ENCODE peak calls at places on chromosomes 5 and 9, in ten cellular contexts. L, J, B, I, R, G, F, Q, Y and E are unnamed samples.

GRCh38 chr9:16293610-16294009 is 576.9 kb downstream of the BNC2 start:
- DNase-seq in L (no peak), J (no peak), B (no peak), I (no peak), R (no peak), G (no peak), F (no peak), Q (no peak), Y (no peak), E (no peak)

GRCh38 chr9:37953775-37954437 is 50.0 kb upstream of the SLC25A51 start:
- DNase-seq in L (peak), J (peak), B (no peak), I (no peak), R (no peak), G (peak), F (peak), Q (peak), Y (peak), E (no peak)

GRCh38 chr9:130118841-130119520 is 53.2 kb upstream of the NCS1 start:
- DNase-seq in L (no peak), J (peak), B (no peak), I (no peak), R (no peak), G (peak), F (no peak), Q (no peak), Y (peak), E (no peak)

GRCh38 chr9:134192311-134192950 is 28.1 kb upstream of the RNU6ATAC start:
- DNase-seq in L (no peak), J (no peak), B (peak), I (no peak), R (peak), G (no peak), F (no peak), Q (no peak), Y (peak), E (no peak)

GRCh38 chr5:102796014-102796413 is 40.9 kb downstream of the PAM start:
- DNase-seq in L (no peak), J (no peak), B (no peak), I (no peak), R (no peak), G (no peak), F (no peak), Q (no peak), Y (no peak), E (no peak)

GRCh38 chr9:69253057-69253456 is 72.0 kb upstream of the ENTREP1 start:
- DNase-seq in L (no peak), J (peak), B (no peak), I (no peak), R (no peak), G (peak), F (no peak), Q (no peak), Y (no peak), E (no peak)

GRCh38 chr9:36796671-36797419 is 224.2 kb downstream of the MELK start:
- DNase-seq in L (no peak), J (no peak), B (no peak), I (no peak), R (no peak), G (no peak), F (no peak), Q (no peak), Y (no peak), E (no peak)

GRCh38 chr9:121453232-121453892 is 46.3 kb downstream of the GGTA1 start:
- DNase-seq in L (no peak), J (no peak), B (no peak), I (no peak), R (no peak), G (no peak), F (no peak), Q (no peak), Y (no peak), E (no peak)

GRCh38 chr9:38253200-38253599 is 139.3 kb upstream of the ALDH1B1 start:
- DNase-seq in L (no peak), J (no peak), B (no peak), I (no peak), R (no peak), G (no peak), F (no peak), Q (no peak), Y (no peak), E (no peak)

GRCh38 chr5:86500947-86501346 is 116.8 kb upstream of the COX7C start:
- DNase-seq in L (no peak), J (no peak), B (no peak), I (no peak), R (no peak), G (no peak), F (no peak), Q (peak), Y (no peak), E (no peak)

GRCh38 chr9:122379340-122379739 is 8.5 kb downstream of the PTGS1 start:
- DNase-seq in L (no peak), J (no peak), B (peak), I (no peak), R (no peak), G (no peak), F (no peak), Q (peak), Y (no peak), E (no peak)

GRCh38 chr5:150789431-150789830 is 10.9 kb downstream of the SMIM3 start:
- DNase-seq in L (no peak), J (no peak), B (no peak), I (no peak), R (no peak), G (no peak), F (no peak), Q (no peak), Y (no peak), E (no peak)

GRCh38 chr5:32711693-32712462 is 757 bp downstream of the NPR3 start:
- DNase-seq in L (peak), J (peak), B (peak), I (no peak), R (peak), G (peak), F (no peak), Q (peak), Y (peak), E (peak)

GRCh38 chr9:128912270-128912853 is 8.4 kb upstream of the PHYHD1 start:
- DNase-seq in L (no peak), J (peak), B (no peak), I (no peak), R (no peak), G (peak), F (no peak), Q (peak), Y (no peak), E (no peak)

GRCh38 chr9:133935328-133936040 is 56.6 kb downstream of the VAV2 start:
- DNase-seq in L (no peak), J (peak), B (no peak), I (no peak), R (no peak), G (peak), F (no peak), Q (no peak), Y (peak), E (no peak)

GRCh38 chr9:8660383-8660782 is 860.8 kb upstream of the DMAC1 start:
- DNase-seq in L (no peak), J (no peak), B (no peak), I (no peak), R (peak), G (peak), F (no peak), Q (no peak), Y (no peak), E (no peak)

GRCh38 chr9:87657190-87657589 is 68.7 kb upstream of the CTSL start:
- DNase-seq in L (no peak), J (no peak), B (no peak), I (no peak), R (peak), G (peak), F (no peak), Q (peak), Y (no peak), E (no peak)

GRCh38 chr5:1047332-1047965 is 38.8 kb downstream of the NKD2 start:
- DNase-seq in L (no peak), J (no peak), B (no peak), I (no peak), R (no peak), G (no peak), F (no peak), Q (no peak), Y (no peak), E (no peak)

GRCh38 chr5:89534331-89534730 is 651.3 kb upstream of the MEF2C start:
- DNase-seq in L (no peak), J (peak), B (no peak), I (no peak), R (no peak), G (no peak), F (no peak), Q (no peak), Y (no peak), E (no peak)

GRCh38 chr5:32805966-32806626 is 95.0 kb downstream of the NPR3 start:
- DNase-seq in L (no peak), J (peak), B (no peak), I (no peak), R (no peak), G (peak), F (no peak), Q (peak), Y (no peak), E (no peak)

GRCh38 chr5:72252574-72253155 is 67.4 kb downstream of the MRPS27 start:
- DNase-seq in L (no peak), J (no peak), B (no peak), I (no peak), R (no peak), G (no peak), F (no peak), Q (no peak), Y (no peak), E (no peak)

GRCh38 chr5:82115858-82116257 is 144.0 kb downstream of the ATG10 start:
- DNase-seq in L (no peak), J (no peak), B (no peak), I (no peak), R (no peak), G (no peak), F (no peak), Q (no peak), Y (no peak), E (no peak)

GRCh38 chr5:107968465-107968864 is 297.7 kb upstream of the EFNA5 start:
- DNase-seq in L (no peak), J (peak), B (no peak), I (no peak), R (no peak), G (peak), F (no peak), Q (no peak), Y (no peak), E (no peak)

GRCh38 chr9:134793281-134793680 is 87.3 kb upstream of the FCN2 start:
- DNase-seq in L (no peak), J (no peak), B (no peak), I (no peak), R (no peak), G (peak), F (no peak), Q (no peak), Y (no peak), E (no peak)

GRCh38 chr5:79120221-79120620 is 8.6 kb downstream of the BHMT start:
- DNase-seq in L (no peak), J (no peak), B (no peak), I (no peak), R (no peak), G (no peak), F (no peak), Q (no peak), Y (no peak), E (no peak)

GRCh38 chr9:135275163-135275925 is 187.9 kb downstream of the OLFM1 start:
- DNase-seq in L (no peak), J (no peak), B (no peak), I (no peak), R (no peak), G (no peak), F (no peak), Q (no peak), Y (no peak), E (no peak)

GRCh38 chr5:135227064-135228022 is 171.7 kb downstream of the MACROH2A1 start:
- DNase-seq in L (no peak), J (no peak), B (no peak), I (no peak), R (peak), G (no peak), F (no peak), Q (no peak), Y (peak), E (no peak)

GRCh38 chr5:132883261-132883834 is 9.9 kb downstream of the LEAP2 start:
- DNase-seq in L (no peak), J (peak), B (peak), I (no peak), R (no peak), G (peak), F (peak), Q (peak), Y (no peak), E (no peak)

GRCh38 chr5:158180407-158180806 is 321.5 kb upstream of the CLINT1 start:
- DNase-seq in L (no peak), J (no peak), B (no peak), I (no peak), R (no peak), G (no peak), F (no peak), Q (no peak), Y (no peak), E (no peak)

GRCh38 chr5:138354926-138355378 is 2.5 kb downstream of the KDM3B start:
- DNase-seq in L (peak), J (peak), B (peak), I (no peak), R (no peak), G (peak), F (peak), Q (peak), Y (no peak), E (no peak)

GRCh38 chr5:78758169-78758839 is 109.7 kb upstream of the LHFPL2 start:
- DNase-seq in L (peak), J (peak), B (no peak), I (no peak), R (no peak), G (peak), F (peak), Q (no peak), Y (no peak), E (no peak)

GRCh38 chr5:137282216-137282615 is 216.9 kb downstream of the SPOCK1 start:
- DNase-seq in L (no peak), J (peak), B (no peak), I (no peak), R (no peak), G (no peak), F (no peak), Q (peak), Y (no peak), E (no peak)

GRCh38 chr9:94779101-94779500 is 52.6 kb downstream of the AOPEP start:
- DNase-seq in L (no peak), J (no peak), B (no peak), I (no peak), R (no peak), G (no peak), F (no peak), Q (peak), Y (no peak), E (no peak)

GRCh38 chr9:106503759-106504158 is 359.2 kb upstream of the ZNF462 start:
- DNase-seq in L (peak), J (no peak), B (no peak), I (no peak), R (no peak), G (no peak), F (no peak), Q (no peak), Y (no peak), E (no peak)

GRCh38 chr5:151569132-151570046 is 21.7 kb downstream of the FAT2 start:
- DNase-seq in L (no peak), J (no peak), B (no peak), I (no peak), R (no peak), G (no peak), F (no peak), Q (no peak), Y (no peak), E (no peak)

GRCh38 chr5:174920906-174921550 is 196.6 kb downstream of the MSX2 start:
- DNase-seq in L (no peak), J (no peak), B (peak), I (no peak), R (no peak), G (no peak), F (no peak), Q (no peak), Y (no peak), E (no peak)

GRCh38 chr5:5326126-5326758 is 96.2 kb upstream of the ICE1 start:
- DNase-seq in L (no peak), J (no peak), B (peak), I (no peak), R (no peak), G (no peak), F (no peak), Q (no peak), Y (no peak), E (peak)

DNA sequence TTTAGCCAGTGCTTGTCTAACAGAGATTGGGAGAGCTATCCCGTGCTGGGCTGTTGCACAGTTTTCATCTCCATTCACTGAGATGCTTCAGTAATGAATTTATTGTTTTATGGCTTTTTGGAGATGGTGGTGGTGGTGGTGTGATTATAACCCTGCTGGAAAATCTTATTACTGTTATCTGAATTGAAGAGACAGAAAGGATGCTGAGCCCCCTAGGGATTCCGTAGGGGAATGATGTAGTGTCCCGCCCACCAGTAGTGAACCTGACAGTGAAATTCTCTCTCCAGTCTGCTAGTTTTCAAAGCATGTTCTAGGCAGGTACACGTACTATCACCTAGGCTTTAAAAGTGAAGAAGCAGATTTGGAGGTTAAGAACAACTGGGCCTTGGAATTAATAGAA is 1.9 kb downstream of the RAI14 start:
- DNase-seq in L (no peak), J (peak), B (no peak), I (no peak), R (no peak), G (peak), F (no peak), Q (peak), Y (no peak), E (no peak)
- TF ChIP-seq CTCF in L (no peak), J (peak), B (no peak), I (no peak), R (no peak), G (peak), F (no peak), Q (peak), Y (no peak), E (no peak)

GRCh38 chr5:53733853-53734252 is 173.4 kb downstream of the NDUFS4 start:
- DNase-seq in L (no peak), J (no peak), B (no peak), I (no peak), R (no peak), G (no peak), F (no peak), Q (peak), Y (no peak), E (no peak)
- TF ChIP-seq CTCF in L (no peak), J (no peak), B (no peak), I (no peak), R (no peak), G (no peak), F (no peak), Q (no peak), Y (no peak), E (no peak)

GRCh38 chr9:4923580-4924544 is 61.2 kb upstream of the JAK2 start:
- DNase-seq in L (no peak), J (peak), B (no peak), I (no peak), R (no peak), G (peak), F (peak), Q (peak), Y (no peak), E (no peak)
- TF ChIP-seq CTCF in L (peak), J (peak), B (no peak), I (peak), R (no peak), G (peak), F (peak), Q (peak), Y (peak), E (no peak)

GRCh38 chr5:141677415-141677814 is 4.6 kb downstream of the ARAP3 start:
- DNase-seq in L (no peak), J (no peak), B (peak), I (no peak), R (no peak), G (no peak), F (no peak), Q (no peak), Y (no peak), E (no peak)
- TF ChIP-seq CTCF in L (peak), J (peak), B (peak), I (no peak), R (no peak), G (peak), F (no peak), Q (no peak), Y (no peak), E (no peak)

GRCh38 chr5:176817369-176817841 is 7.0 kb downstream of the UNC5A start:
- DNase-seq in L (no peak), J (no peak), B (peak), I (no peak), R (no peak), G (no peak), F (no peak), Q (no peak), Y (no peak), E (no peak)

GRCh38 chr5:176816791-176817272 is 6.5 kb downstream of the UNC5A start:
- DNase-seq in L (no peak), J (no peak), B (no peak), I (no peak), R (no peak), G (no peak), F (no peak), Q (no peak), Y (no peak), E (no peak)

GRCh38 chr5:176818391-176819098 is 8.2 kb downstream of the UNC5A start:
- DNase-seq in L (no peak), J (no peak), B (no peak), I (no peak), R (no peak), G (no peak), F (peak), Q (peak), Y (no peak), E (no peak)

GRCh38 chr5:176819476-176819875 is 9.1 kb downstream of the UNC5A start:
- DNase-seq in L (no peak), J (no peak), B (no peak), I (no peak), R (no peak), G (no peak), F (no peak), Q (no peak), Y (no peak), E (no peak)

GRCh38 chr5:176817864-176818377 is 7.6 kb downstream of the UNC5A start:
- DNase-seq in L (no peak), J (no peak), B (peak), I (no peak), R (no peak), G (no peak), F (no peak), Q (peak), Y (no peak), E (no peak)
- TF ChIP-seq CTCF in L (peak), J (peak), B (no peak), I (no peak), R (no peak), G (peak), F (peak), Q (peak), Y (no peak), E (peak)

GRCh38 chr5:140346348-140347221 is at the start of gene HBEGF:
- DNase-seq in L (peak), J (peak), B (peak), I (peak), R (peak), G (peak), F (peak), Q (peak), Y (peak), E (peak)

GRCh38 chr5:140344683-140345423 is 1.6 kb downstream of the HBEGF start:
- DNase-seq in L (no peak), J (peak), B (no peak), I (no peak), R (no peak), G (peak), F (no peak), Q (no peak), Y (no peak), E (no peak)

GRCh38 chr5:140347382-140347781 is 979 bp upstream of the HBEGF start:
- DNase-seq in L (no peak), J (no peak), B (no peak), I (no peak), R (no peak), G (no peak), F (no peak), Q (no peak), Y (no peak), E (no peak)

GRCh38 chr5:140348104-140348503 is 1.7 kb upstream of the HBEGF start:
- DNase-seq in L (no peak), J (no peak), B (no peak), I (no peak), R (no peak), G (no peak), F (no peak), Q (no peak), Y (no peak), E (no peak)

GRCh38 chr5:140345919-140346347 is 470 bp downstream of the HBEGF start:
- DNase-seq in L (peak), J (peak), B (peak), I (no peak), R (peak), G (peak), F (peak), Q (peak), Y (peak), E (peak)
- TF ChIP-seq CTCF in L (peak), J (peak), B (no peak), I (no peak), R (no peak), G (peak), F (no peak), Q (peak), Y (peak), E (no peak)